ENCODE peak calls at places on chromosomes 4 and X, in nine cellular contexts. One of them, this sample, is unnamed.

GRCh38 chrX:122188751-122189150 is 995.3 kb upstream of the GRIA3 start:
- DNase-seq in occipital lobe: no peak
- DNase-seq in progenitor cell of endocrine pancreas: no peak
- DNase-seq in T-helper 1 cell: no peak
- DNase-seq in T follicular helper cell: no peak
- DNase-seq in KG1: no peak
- DNase-seq in amygdala: no peak
- DNase-seq in NCI-H69: no peak
- DNase-seq in AG08396: no peak
- DNase-seq in this sample: no peak

GRCh38 chr4:155960522-155960921 is 6.9 kb upstream of the CTSO start:
- DNase-seq in KG1: no peak
- DNase-seq in T follicular helper cell: no peak
- DNase-seq in progenitor cell of endocrine pancreas: no peak
- DNase-seq in NCI-H69: no peak
- DNase-seq in AG08396: no peak
- DNase-seq in occipital lobe: no peak
- DNase-seq in amygdala: no peak
- DNase-seq in T-helper 1 cell: no peak
- DNase-seq in this sample: no peak

GRCh38 chrX:107845625-107846024 is 20.0 kb downstream of the MID2 start:
- DNase-seq in KG1: no peak
- DNase-seq in AG08396: no peak
- DNase-seq in amygdala: no peak
- DNase-seq in NCI-H69: no peak
- DNase-seq in T-helper 1 cell: no peak
- DNase-seq in T follicular helper cell: no peak
- DNase-seq in progenitor cell of endocrine pancreas: no peak
- DNase-seq in occipital lobe: no peak
- DNase-seq in this sample: no peak

GRCh38 chr4:177119693-177120092 is 190.0 kb upstream of the NEIL3 start:
- DNase-seq in NCI-H69: no peak
- DNase-seq in amygdala: no peak
- DNase-seq in progenitor cell of endocrine pancreas: no peak
- DNase-seq in occipital lobe: no peak
- DNase-seq in T follicular helper cell: no peak
- DNase-seq in AG08396: no peak
- DNase-seq in KG1: no peak
- DNase-seq in T-helper 1 cell: no peak
- DNase-seq in this sample: no peak

GRCh38 chr4:73281396-73281795 is 22.8 kb upstream of the ANKRD17 start:
- DNase-seq in AG08396: no peak
- DNase-seq in occipital lobe: no peak
- DNase-seq in T follicular helper cell: no peak
- DNase-seq in progenitor cell of endocrine pancreas: no peak
- DNase-seq in T-helper 1 cell: no peak
- DNase-seq in amygdala: no peak
- DNase-seq in KG1: no peak
- DNase-seq in NCI-H69: no peak
- DNase-seq in this sample: no peak

GRCh38 chrX:139890991-139891700 is 41.7 kb downstream of the ATP11C start:
- DNase-seq in occipital lobe: no peak
- DNase-seq in amygdala: no peak
- DNase-seq in progenitor cell of endocrine pancreas: no peak
- DNase-seq in NCI-H69: no peak
- DNase-seq in AG08396: peak; percentile 56
- DNase-seq in T follicular helper cell: no peak
- DNase-seq in KG1: no peak
- DNase-seq in T-helper 1 cell: no peak
- DNase-seq in this sample: no peak

GRCh38 chr4:87304659-87305277 is 17.9 kb downstream of the HSD17B13 start:
- DNase-seq in AG08396: no peak
- DNase-seq in progenitor cell of endocrine pancreas: no peak
- DNase-seq in T-helper 1 cell: no peak
- DNase-seq in KG1: no peak
- DNase-seq in amygdala: no peak
- DNase-seq in occipital lobe: no peak
- DNase-seq in T follicular helper cell: no peak
- DNase-seq in NCI-H69: no peak
- DNase-seq in this sample: no peak

GRCh38 chr4:150130953-150131352 is 52.7 kb downstream of the DCLK2 start:
- DNase-seq in KG1: no peak
- DNase-seq in progenitor cell of endocrine pancreas: no peak
- DNase-seq in amygdala: no peak
- DNase-seq in AG08396: no peak
- DNase-seq in T follicular helper cell: no peak
- DNase-seq in NCI-H69: no peak
- DNase-seq in T-helper 1 cell: no peak
- DNase-seq in occipital lobe: no peak
- DNase-seq in this sample: no peak

GRCh38 chr4:1375761-1376322 is 28.8 kb downstream of the UVSSA start:
- DNase-seq in amygdala: no peak
- DNase-seq in T follicular helper cell: no peak
- DNase-seq in occipital lobe: no peak
- DNase-seq in T-helper 1 cell: peak; percentile 5
- DNase-seq in KG1: no peak
- DNase-seq in AG08396: no peak
- DNase-seq in progenitor cell of endocrine pancreas: no peak
- DNase-seq in NCI-H69: no peak
- DNase-seq in this sample: no peak

GRCh38 chrX:154733072-154733425 is 17.8 kb downstream of the GAB3 start:
- DNase-seq in KG1: no peak
- DNase-seq in occipital lobe: no peak
- DNase-seq in T-helper 1 cell: no peak
- DNase-seq in amygdala: no peak
- DNase-seq in NCI-H69: no peak
- DNase-seq in progenitor cell of endocrine pancreas: no peak
- DNase-seq in AG08396: no peak
- DNase-seq in T follicular helper cell: no peak
- DNase-seq in this sample: no peak

GRCh38 chrX:56726609-56727008 is 2.4 kb upstream of the NBDY start:
- DNase-seq in T-helper 1 cell: no peak
- DNase-seq in progenitor cell of endocrine pancreas: no peak
- DNase-seq in T follicular helper cell: no peak
- DNase-seq in NCI-H69: peak; percentile 60
- DNase-seq in KG1: peak; percentile 2
- DNase-seq in AG08396: peak; percentile 32
- DNase-seq in amygdala: no peak
- DNase-seq in occipital lobe: no peak
- DNase-seq in this sample: no peak

This sample was measured in dorsolateral prefrontal cortex.